ENCODE peak calls at places on chromosome 12, in seven cellular contexts. Z, W, Q, N, I, Y and O are unnamed samples. For H3K36me3 and H3K4me1, the result is how much of the 10 kb centered on the place peaks cover.

GRCh38 chr12:31890295-31891285 is 68.6 kb upstream of the RESF1 start:
- DNase-seq in Y (no peak), N (no peak), W (no peak), I (no peak), Z (no peak), Q (no peak), O (no peak)

GRCh38 chr12:52585951-52586350 is 12.3 kb upstream of the KRT74 start:
- DNase-seq in W (no peak), Y (no peak), I (peak), N (no peak), Q (no peak), Z (no peak), O (no peak)

GRCh38 chr12:57069522-57069921 is 9.1 kb downstream of the NEMP1 start:
- DNase-seq in W (peak), Z (no peak), Y (peak), Q (peak), N (peak), I (no peak), O (peak)

GRCh38 chr12:11500222-11500860 is 105.0 kb upstream of the PRB2 start:
- DNase-seq in Q (peak), W (peak), Y (peak), N (peak), Z (peak), I (peak), O (peak)

GRCh38 chr12:5586201-5586600 is 154.3 kb downstream of the NTF3 start:
- DNase-seq in N (no peak), I (no peak), Z (no peak), W (no peak), Q (peak), Y (no peak), O (no peak)

GRCh38 chr12:979355-979754 is 11.7 kb upstream of the ERC1 start:
- DNase-seq in I (no peak), Q (no peak), Z (no peak), Y (no peak), W (no peak), N (no peak), O (no peak)

GRCh38 chr12:41795066-41795465 is 349.6 kb downstream of the GXYLT1 start:
- DNase-seq in Y (no peak), Q (no peak), W (no peak), I (no peak), N (no peak), Z (no peak), O (no peak)

GRCh38 chr12:20463920-20464524 is 95.7 kb downstream of the PDE3A start:
- DNase-seq in Q (no peak), Z (no peak), I (no peak), N (no peak), Y (no peak), W (no peak), O (no peak)

GRCh38 chr12:3704512-3705348 is 48.2 kb downstream of the CRACR2A start:
- DNase-seq in Q (no peak), I (no peak), W (no peak), Z (no peak), Y (no peak), N (no peak), O (no peak)

GRCh38 chr12:108803428-108804105 is 53.8 kb downstream of the SSH1 start:
- DNase-seq in Y (peak), Q (peak), W (peak), Z (no peak), N (peak), I (no peak), O (peak)

GRCh38 chr12:768434-768833 is 16.1 kb downstream of the WNK1 start:
- DNase-seq in Q (no peak), W (no peak), Y (no peak), I (no peak), N (no peak), Z (no peak), O (no peak)

GRCh38 chr12:99619389-99620158 is 28.0 kb upstream of the GARIN6 start:
- DNase-seq in Z (no peak), Q (no peak), N (no peak), Y (no peak), W (no peak), I (no peak), O (no peak)

GRCh38 chr12:112116232-112117060 is 7.9 kb upstream of the NAA25 start:
- DNase-seq in Q (peak), N (peak), Z (peak), Y (peak), W (peak), I (peak), O (peak)

GRCh38 chr12:119671070-119671469 is 3.1 kb downstream of the PRKAB1 start:
- DNase-seq in I (no peak), Y (no peak), Z (no peak), W (no peak), Q (no peak), N (no peak), O (no peak)

GRCh38 chr12:109988274-109988673 is 7.9 kb downstream of the GIT2 start:
- DNase-seq in Q (no peak), W (no peak), Z (no peak), N (no peak), I (no peak), Y (no peak), O (no peak)
- H3K36me3 ChIP-seq in Q (under half), W (under half), Z (half or more), N (half or more), I (under half), Y (under half), O (under half)

GRCh38 chr12:39395866-39396265 is 47.1 kb downstream of the KIF21A start:
- DNase-seq in Y (no peak), W (no peak), I (no peak), Q (no peak), N (no peak), Z (no peak), O (no peak)

GRCh38 chr12:39390752-39391151 is 52.2 kb downstream of the KIF21A start:
- DNase-seq in N (no peak), I (no peak), Y (no peak), Z (no peak), Q (no peak), W (no peak), O (no peak)

GRCh38 chr12:39392154-39392925 is 50.6 kb downstream of the KIF21A start:
- DNase-seq in I (no peak), Q (peak), N (peak), Z (no peak), W (peak), Y (no peak), O (no peak)

GRCh38 chr12:39393890-39394289 is 49.0 kb downstream of the KIF21A start:
- DNase-seq in N (no peak), Y (no peak), Q (no peak), Z (no peak), W (no peak), I (no peak), O (no peak)

GRCh38 chr12:39393179-39393578 is 49.7 kb downstream of the KIF21A start:
- DNase-seq in Z (no peak), Q (no peak), Y (no peak), I (no peak), W (no peak), N (no peak), O (no peak)
- H3K4me1 ChIP-seq in Z (under half), Q (under half), Y (under half), I (under half), W (under half), N (under half), O (under half)

DNA sequence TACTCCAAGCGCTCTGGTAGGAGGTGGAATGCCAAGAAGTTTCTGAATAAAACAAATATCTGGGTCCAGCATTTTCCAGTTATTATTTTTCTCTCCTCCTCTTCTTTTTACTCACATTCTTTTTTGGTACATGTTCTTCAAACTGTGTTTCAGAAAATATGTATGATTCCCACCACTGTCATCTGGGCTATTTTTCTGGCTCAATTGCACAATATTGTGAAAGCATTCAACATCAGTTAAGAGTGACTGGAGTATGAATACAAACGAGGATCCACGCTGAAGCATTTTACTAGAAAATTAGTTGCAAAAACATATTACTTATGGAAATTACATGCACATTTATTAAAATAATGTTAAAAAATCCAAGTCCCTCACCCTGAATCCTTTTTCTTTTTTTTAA is 61.5 kb downstream of the KCNMB4 start:
- DNase-seq in Z (no peak), Q (no peak), W (no peak), Y (no peak), I (no peak), N (no peak), O (no peak)
- H3K27ac ChIP-seq in Z (no peak), Q (no peak), W (no peak), Y (no peak), I (no peak), N (no peak), O (no peak)

DNA sequence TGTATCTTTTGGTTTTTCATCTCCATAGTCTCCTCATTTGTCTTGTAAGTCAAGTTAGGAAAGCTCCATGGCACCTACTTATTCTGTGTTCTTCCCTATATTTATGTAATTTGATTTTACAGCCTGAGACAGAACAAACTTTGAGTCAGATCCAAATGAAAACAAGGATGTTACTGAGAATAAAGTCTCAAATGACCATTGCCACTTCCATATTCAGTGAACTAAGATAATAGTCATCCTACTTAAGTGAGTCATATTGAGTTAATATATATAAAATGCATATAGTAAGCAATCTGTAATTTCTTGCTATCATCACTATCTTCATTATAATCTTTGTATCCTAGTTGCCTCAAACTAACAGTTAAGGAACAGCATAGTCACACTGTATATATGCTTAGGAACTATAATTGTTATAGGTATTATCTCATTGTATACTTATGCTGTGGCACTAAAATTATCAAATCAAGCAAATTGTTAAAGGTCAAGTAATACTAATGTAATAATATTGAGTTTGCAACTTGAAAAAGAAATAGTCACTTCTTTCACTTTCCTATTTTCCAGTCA is 30.8 kb downstream of the TMTC3 start:
- DNase-seq in Z (no peak), I (no peak), N (no peak), W (no peak), Y (no peak), Q (no peak), O (no peak)
- H3K36me3 ChIP-seq in Z (under half), I (under half), N (half or more), W (under half), Y (under half), Q (under half), O (under half)

GRCh38 chr12:88300931-88301330 is 158.8 kb downstream of the TMTC3 start:
- DNase-seq in Y (no peak), N (no peak), I (no peak), Q (no peak), W (no peak), Z (no peak), O (no peak)

GRCh38 chr12:88298014-88298682 is 156.0 kb downstream of the TMTC3 start:
- DNase-seq in Y (no peak), Z (no peak), W (no peak), Q (no peak), N (no peak), I (no peak), O (no peak)

GRCh38 chr12:88299567-88300101 is 157.5 kb downstream of the TMTC3 start:
- DNase-seq in N (no peak), Q (no peak), I (no peak), Z (no peak), W (no peak), Y (no peak), O (no peak)

GRCh38 chr12:88303335-88303734 is 161.2 kb downstream of the TMTC3 start:
- DNase-seq in Z (no peak), Y (no peak), W (no peak), I (no peak), N (no peak), Q (no peak), O (no peak)

DNA sequence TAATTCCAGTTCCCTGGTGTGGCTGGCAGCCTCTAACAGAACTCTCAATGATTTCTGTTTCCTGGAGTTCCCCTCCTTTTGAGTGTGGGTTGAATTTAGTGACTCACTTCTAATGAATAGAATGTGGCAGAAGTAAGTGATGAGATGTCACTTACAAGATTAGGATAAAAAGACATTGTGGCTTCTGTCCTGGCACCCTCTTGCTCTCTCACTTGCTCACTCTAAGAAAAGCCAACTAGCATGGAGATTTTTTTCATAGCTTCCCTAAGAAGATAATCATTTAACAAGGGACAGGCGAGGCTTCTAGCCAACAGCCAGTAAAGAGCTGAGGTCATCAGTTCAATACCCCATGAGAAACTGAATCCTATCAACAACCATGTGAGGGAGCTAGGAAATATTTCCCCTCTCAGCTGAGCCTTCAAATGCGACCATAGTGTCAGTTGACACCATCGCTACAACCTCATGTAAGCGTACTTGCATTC is 156.7 kb downstream of the TMTC3 start:
- DNase-seq in Z (no peak), I (no peak), Y (no peak), N (peak), W (no peak), Q (no peak), O (no peak)
- H3K4me1 ChIP-seq in Z (under half), I (under half), Y (under half), N (under half), W (under half), Q (under half), O (under half)

GRCh38 chr12:54134850-54135249 is 53.9 kb downstream of the SMUG1 start:
- DNase-seq in I (peak), N (no peak), W (no peak), Q (no peak), Z (no peak), Y (no peak), O (no peak)
- H3K27ac ChIP-seq in I (no peak), N (peak), W (no peak), Q (no peak), Z (no peak), Y (no peak), O (no peak)